ENCODE peak calls at places on chromosomes 3 and 15, in six cellular contexts. W, A, I, H, Z and D are unnamed samples.

GRCh38 chr3:133896002-133896761 is 500 bp upstream of the RAB6B start:
- DNase-seq in W (no peak), A (no peak), I (peak; percentile 68), H (no peak), Z (no peak), D (peak; percentile 35)

GRCh38 chr3:99562138-99562537 is 76.3 kb upstream of the COL8A1 start:
- DNase-seq in W (no peak), A (no peak), I (peak; percentile 84), H (no peak), Z (no peak), D (no peak)

GRCh38 chr3:58560771-58561311 is 16.4 kb downstream of the FAM107A start:
- DNase-seq in W (no peak), A (no peak), I (peak; percentile 95), H (no peak), Z (no peak), D (no peak)

GRCh38 chr15:25345943-25346342 is 92.9 kb downstream of the UBE3A start:
- DNase-seq in W (no peak), A (no peak), I (peak; percentile 75), H (peak; percentile 80), Z (no peak), D (no peak)

GRCh38 chr3:111333642-111334041 is 208.4 kb upstream of the CD96 start:
- DNase-seq in W (no peak), A (no peak), I (no peak), H (no peak), Z (no peak), D (no peak)

GRCh38 chr3:101224739-101225138 is 95.6 kb downstream of the IMPG2 start:
- DNase-seq in W (no peak), A (no peak), I (no peak), H (no peak), Z (no peak), D (no peak)

GRCh38 chr15:74889390-74889881 is 406 bp upstream of the MPI start:
- DNase-seq in W (peak; percentile 34), A (no peak), I (peak; percentile 76), H (peak; percentile 52), Z (no peak), D (peak; percentile 46)

GRCh38 chr3:19641408-19641807 is 292.6 kb downstream of the EFHB start:
- DNase-seq in W (no peak), A (no peak), I (no peak), H (no peak), Z (no peak), D (no peak)

GRCh38 chr3:73021301-73021700 is 24.7 kb downstream of the PPP4R2 start:
- DNase-seq in W (no peak), A (no peak), I (no peak), H (no peak), Z (no peak), D (no peak)

GRCh38 chr15:50247819-50248650 is 17.5 kb downstream of the HDC start:
- DNase-seq in W (peak; percentile 43), A (peak; percentile 59), I (no peak), H (no peak), Z (no peak), D (peak; percentile 70)

GRCh38 chr15:33915571-33916407 is 52.5 kb upstream of the CHRM5 start:
- DNase-seq in W (no peak), A (no peak), I (peak; percentile 78), H (no peak), Z (no peak), D (no peak)

GRCh38 chr3:60555704-60556340 is 695.4 kb downstream of the FHIT start:
- DNase-seq in W (no peak), A (peak; percentile 31), I (peak; percentile 75), H (no peak), Z (no peak), D (no peak)

GRCh38 chr3:36954452-36955134 is 9.7 kb upstream of the TRANK1 start:
- DNase-seq in W (no peak), A (no peak), I (no peak), H (no peak), Z (no peak), D (no peak)

GRCh38 chr3:53022647-53023046 is 23.2 kb downstream of the SFMBT1 start:
- DNase-seq in W (no peak), A (no peak), I (no peak), H (no peak), Z (no peak), D (no peak)

GRCh38 chr15:99447497-99448371 is 118.0 kb upstream of the MEF2A start:
- DNase-seq in W (peak; percentile 21), A (no peak), I (peak; percentile 89), H (no peak), Z (peak; percentile 20), D (peak; percentile 52)

GRCh38 chr3:46478341-46478740 is 13.6 kb upstream of the LTF start:
- DNase-seq in W (no peak), A (no peak), I (no peak), H (no peak), Z (no peak), D (no peak)

GRCh38 chr3:169633789-169634188 is 29.7 kb downstream of the MECOM start:
- DNase-seq in W (no peak), A (no peak), I (no peak), H (no peak), Z (no peak), D (no peak)

GRCh38 chr3:185645596-185646381 is 59.7 kb downstream of the SENP2 start:
- DNase-seq in W (no peak), A (no peak), I (peak; percentile 79), H (no peak), Z (no peak), D (no peak)

GRCh38 chr3:128714887-128715496 is 11.0 kb upstream of the RAB7A start:
- DNase-seq in W (no peak), A (no peak), I (no peak), H (no peak), Z (no peak), D (peak; percentile 51)

GRCh38 chr3:169189486-169189885 is 474.0 kb downstream of the MECOM start:
- DNase-seq in W (no peak), A (no peak), I (no peak), H (no peak), Z (no peak), D (no peak)

GRCh38 chr3:12444582-12445468 is 39.5 kb upstream of the TSEN2 start:
- DNase-seq in W (peak; percentile 88), A (no peak), I (peak; percentile 81), H (no peak), Z (no peak), D (no peak)

GRCh38 chr3:29227307-29227706 is 53.6 kb upstream of the RBMS3 start:
- DNase-seq in W (no peak), A (no peak), I (no peak), H (no peak), Z (no peak), D (no peak)

GRCh38 chr3:59809750-59810444 is 760.1 kb upstream of the CFAP20DC start:
- DNase-seq in W (no peak), A (peak; percentile 18), I (peak; percentile 64), H (no peak), Z (no peak), D (peak; percentile 17)

DNA sequence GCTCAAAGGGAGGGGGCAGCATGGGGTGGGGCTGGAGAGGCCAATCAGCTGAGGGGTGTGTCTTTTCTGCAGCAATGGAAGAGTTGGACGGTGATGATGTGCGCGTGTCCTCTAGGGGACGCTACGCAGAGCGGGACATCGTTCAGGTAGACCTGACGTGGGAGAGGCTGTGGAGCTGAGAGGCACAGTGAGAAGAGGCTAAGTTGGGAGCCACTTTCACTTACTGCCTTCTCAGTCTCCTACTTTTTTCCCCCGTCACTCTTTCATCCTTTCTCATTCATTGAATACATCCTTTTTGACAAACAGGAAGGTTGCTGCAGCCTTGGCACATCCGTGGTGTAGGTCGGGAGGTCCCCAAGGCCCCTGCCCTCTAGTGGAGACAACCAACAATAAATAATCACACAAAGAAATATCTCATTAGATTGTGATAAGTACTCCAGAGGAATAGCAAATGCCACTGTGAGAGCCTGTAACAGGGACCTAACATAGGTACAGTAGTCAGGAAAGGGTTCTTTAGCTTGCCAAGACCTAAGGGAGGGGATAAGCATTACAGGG is 4.4 kb upstream of the BRPF1 start:
- DNase-seq in W (no peak), A (no peak), I (peak; percentile 91), H (no peak), Z (peak; percentile 31), D (peak; percentile 56)
- TF ChIP-seq CTCF in W (no peak), A (peak; percentile 45), I (peak; percentile 87), H (no peak), Z (no peak), D (peak; percentile 17)

DNA sequence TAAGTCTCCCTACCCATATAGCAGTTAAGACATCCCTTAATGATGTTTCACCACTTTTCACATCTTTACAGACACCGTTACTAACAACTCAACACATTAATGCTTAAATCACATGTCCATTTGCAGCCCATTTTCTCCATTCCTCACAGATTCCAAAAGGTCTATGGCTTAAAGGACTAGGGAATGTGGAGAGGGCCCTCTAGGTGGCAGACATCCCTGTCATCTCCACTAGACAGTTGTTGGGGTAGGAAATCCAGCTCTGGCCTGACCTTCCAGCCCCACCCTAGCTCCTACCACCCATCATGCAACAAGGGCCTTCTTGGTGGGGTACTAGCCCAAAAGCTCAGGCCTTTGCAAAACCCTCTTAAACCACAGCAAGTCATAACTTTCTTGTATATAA is 25.2 kb downstream of the CPEB1 start:
- DNase-seq in W (no peak), A (no peak), I (peak; percentile 73), H (no peak), Z (no peak), D (no peak)
- TF ChIP-seq CTCF in W (no peak), A (no peak), I (peak; percentile 71), H (no peak), Z (no peak), D (no peak)

GRCh38 chr3:16176391-16177030 is 2.0 kb downstream of the GALNT15 start:
- DNase-seq in W (no peak), A (no peak), I (peak; percentile 38), H (no peak), Z (no peak), D (no peak)
- TF ChIP-seq CTCF in W (no peak), A (no peak), I (no peak), H (no peak), Z (no peak), D (no peak)

GRCh38 chr3:37985637-37986320 is 4.8 kb upstream of the VILL start:
- DNase-seq in W (peak; percentile 94), A (no peak), I (peak; percentile 65), H (peak; percentile 61), Z (no peak), D (no peak)
- TF ChIP-seq CTCF in W (no peak), A (no peak), I (peak; percentile 55), H (peak; percentile 11), Z (no peak), D (no peak)

GRCh38 chr15:79036323-79036722 is 54.3 kb downstream of the RASGRF1 start:
- DNase-seq in W (no peak), A (no peak), I (no peak), H (no peak), Z (no peak), D (no peak)

GRCh38 chr15:79034284-79034683 is 56.3 kb downstream of the RASGRF1 start:
- DNase-seq in W (no peak), A (no peak), I (no peak), H (no peak), Z (no peak), D (no peak)

GRCh38 chr15:79035814-79036213 is 54.8 kb downstream of the RASGRF1 start:
- DNase-seq in W (no peak), A (no peak), I (peak; percentile 52), H (no peak), Z (no peak), D (no peak)

GRCh38 chr15:79032656-79033055 is 57.9 kb downstream of the RASGRF1 start:
- DNase-seq in W (no peak), A (no peak), I (no peak), H (no peak), Z (no peak), D (no peak)

GRCh38 chr15:79035111-79035601 is 55.4 kb downstream of the RASGRF1 start:
- DNase-seq in W (no peak), A (no peak), I (peak; percentile 77), H (no peak), Z (no peak), D (peak; percentile 67)
- TF ChIP-seq CTCF in W (no peak), A (no peak), I (peak; percentile 57), H (no peak), Z (no peak), D (peak; percentile 3)